ENCODE peak calls at places on chromosomes 7 and 10, in ten cellular contexts. One of them, this sample, is unnamed.

GRCh38 chr7:25262586-25262985 is 34.3 kb upstream of the NPVF start:
- DNase-seq in neural progenitor cell: no peak
- DNase-seq in PC-9: peak; percentile 60
- DNase-seq in lower leg skin: no peak
- DNase-seq in right lobe of liver: no peak
- DNase-seq in transverse colon: no peak
- DNase-seq in left ventricle myocardium inferior: no peak
- DNase-seq in mucosa of descending colon: no peak
- DNase-seq in Peyer's patch: no peak
- DNase-seq in body of pancreas: no peak
- DNase-seq in this sample: no peak

GRCh38 chr7:149790146-149790548 is 16.8 kb upstream of the ZNF467 start:
- DNase-seq in Peyer's patch: no peak
- DNase-seq in transverse colon: peak; percentile 36
- DNase-seq in body of pancreas: peak; percentile 57
- DNase-seq in right lobe of liver: peak; percentile 55
- DNase-seq in left ventricle myocardium inferior: peak; percentile 62
- DNase-seq in lower leg skin: no peak
- DNase-seq in mucosa of descending colon: peak; percentile 58
- DNase-seq in neural progenitor cell: peak; percentile 86
- DNase-seq in PC-9: no peak
- DNase-seq in this sample: peak; percentile 70

GRCh38 chr7:71173955-71174354 is 42.0 kb downstream of the GALNT17 start:
- DNase-seq in Peyer's patch: no peak
- DNase-seq in transverse colon: no peak
- DNase-seq in PC-9: no peak
- DNase-seq in body of pancreas: peak; percentile 41
- DNase-seq in lower leg skin: peak; percentile 70
- DNase-seq in mucosa of descending colon: no peak
- DNase-seq in right lobe of liver: no peak
- DNase-seq in neural progenitor cell: no peak
- DNase-seq in left ventricle myocardium inferior: peak; percentile 49
- DNase-seq in this sample: no peak

GRCh38 chr7:73341877-73342276 is 13.9 kb downstream of the FKBP6 start:
- DNase-seq in right lobe of liver: no peak
- DNase-seq in mucosa of descending colon: no peak
- DNase-seq in PC-9: peak; percentile 43
- DNase-seq in body of pancreas: no peak
- DNase-seq in Peyer's patch: no peak
- DNase-seq in neural progenitor cell: no peak
- DNase-seq in lower leg skin: no peak
- DNase-seq in transverse colon: no peak
- DNase-seq in left ventricle myocardium inferior: no peak
- DNase-seq in this sample: peak; percentile 76

GRCh38 chr7:71925663-71926062 is 486.5 kb downstream of the CALN1 start:
- DNase-seq in Peyer's patch: no peak
- DNase-seq in mucosa of descending colon: no peak
- DNase-seq in body of pancreas: no peak
- DNase-seq in left ventricle myocardium inferior: no peak
- DNase-seq in neural progenitor cell: peak; percentile 62
- DNase-seq in PC-9: no peak
- DNase-seq in transverse colon: no peak
- DNase-seq in right lobe of liver: no peak
- DNase-seq in lower leg skin: no peak
- DNase-seq in this sample: no peak

GRCh38 chr10:96287392-96288105 is 16.2 kb upstream of the BLNK start:
- DNase-seq in body of pancreas: peak; percentile 74
- DNase-seq in transverse colon: no peak
- DNase-seq in right lobe of liver: no peak
- DNase-seq in Peyer's patch: peak; percentile 48
- DNase-seq in PC-9: no peak
- DNase-seq in lower leg skin: no peak
- DNase-seq in mucosa of descending colon: peak; percentile 41
- DNase-seq in left ventricle myocardium inferior: no peak
- DNase-seq in neural progenitor cell: no peak
- DNase-seq in this sample: no peak

GRCh38 chr7:125423444-125424155 is 494.0 kb upstream of the POT1 start:
- DNase-seq in right lobe of liver: no peak
- DNase-seq in transverse colon: no peak
- DNase-seq in body of pancreas: no peak
- DNase-seq in left ventricle myocardium inferior: no peak
- DNase-seq in mucosa of descending colon: no peak
- DNase-seq in lower leg skin: no peak
- DNase-seq in PC-9: peak; percentile 68
- DNase-seq in Peyer's patch: no peak
- DNase-seq in neural progenitor cell: no peak
- DNase-seq in this sample: no peak

GRCh38 chr7:135283959-135284638 is 50.5 kb downstream of the STRA8 start:
- DNase-seq in body of pancreas: no peak
- DNase-seq in transverse colon: no peak
- DNase-seq in mucosa of descending colon: no peak
- DNase-seq in PC-9: peak; percentile 11
- DNase-seq in right lobe of liver: no peak
- DNase-seq in neural progenitor cell: no peak
- DNase-seq in lower leg skin: peak; percentile 49
- DNase-seq in Peyer's patch: no peak
- DNase-seq in left ventricle myocardium inferior: no peak
- DNase-seq in this sample: no peak

DNA sequence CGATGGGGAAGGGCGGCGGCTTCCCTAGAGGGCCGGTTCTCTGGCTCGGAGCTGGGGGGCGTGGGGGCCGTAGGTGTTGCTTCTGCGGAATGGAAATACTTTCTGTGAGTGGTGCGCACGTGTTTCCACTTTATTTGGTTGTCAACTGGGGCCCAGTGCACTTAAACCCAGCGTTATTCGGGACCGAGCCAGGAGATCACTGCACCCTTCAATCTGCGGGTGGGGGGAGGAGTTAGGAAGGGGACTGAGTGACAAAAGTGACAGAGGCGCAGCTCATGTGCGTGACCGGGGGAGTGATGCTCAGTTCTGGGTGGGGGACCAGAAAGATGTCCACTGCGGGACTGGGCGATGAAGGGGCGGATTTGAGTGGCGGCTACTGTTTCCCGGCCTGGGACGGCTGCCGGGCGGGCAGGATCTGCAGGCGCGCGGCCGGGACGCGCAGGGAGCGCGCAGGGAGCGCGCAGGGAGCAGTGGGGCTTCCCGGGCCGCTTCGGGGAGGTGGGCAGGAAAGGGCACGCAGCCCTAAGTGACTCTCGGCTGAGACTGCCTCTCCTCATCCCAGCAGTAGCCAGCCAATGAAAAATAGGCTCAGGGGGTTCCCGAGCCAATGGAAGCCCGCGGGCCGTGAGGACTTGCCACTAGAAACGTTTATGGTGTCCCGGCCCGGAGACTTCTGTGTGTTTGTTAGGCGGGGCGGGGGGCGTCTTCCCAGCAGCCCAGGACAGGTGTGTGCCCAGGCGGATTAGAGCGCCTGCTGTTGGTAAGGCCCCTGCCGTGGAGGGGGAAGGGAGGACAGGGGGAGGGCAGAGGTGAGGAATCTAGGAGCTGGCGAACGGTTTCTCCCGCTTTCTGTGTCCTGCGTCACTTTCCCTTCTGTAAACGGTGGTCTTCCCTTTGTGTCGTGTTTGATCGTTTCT is 54.3 kb upstream of the KDM7A start:
- DNase-seq in neural progenitor cell: peak; percentile 87
- DNase-seq in transverse colon: peak; percentile 87
- DNase-seq in Peyer's patch: peak; percentile 74
- DNase-seq in left ventricle myocardium inferior: peak; percentile 42
- DNase-seq in PC-9: no peak
- DNase-seq in body of pancreas: peak; percentile 65
- DNase-seq in lower leg skin: peak; percentile 93
- DNase-seq in mucosa of descending colon: peak; percentile 89
- DNase-seq in right lobe of liver: peak; percentile 57
- DNase-seq in this sample: peak; percentile 51
- TF ChIP-seq CTCF in neural progenitor cell: no peak
- TF ChIP-seq CTCF in transverse colon: no peak
- TF ChIP-seq CTCF in Peyer's patch: no peak
- TF ChIP-seq CTCF in left ventricle myocardium inferior: no peak
- TF ChIP-seq CTCF in PC-9: no peak
- TF ChIP-seq CTCF in body of pancreas: no peak
- TF ChIP-seq CTCF in lower leg skin: no peak
- TF ChIP-seq CTCF in mucosa of descending colon: no peak
- TF ChIP-seq CTCF in right lobe of liver: no peak
- TF ChIP-seq CTCF in this sample: no peak

GRCh38 chr7:33601081-33601480 is 304.3 kb upstream of the BMPER start:
- DNase-seq in left ventricle myocardium inferior: no peak
- DNase-seq in PC-9: no peak
- DNase-seq in neural progenitor cell: no peak
- DNase-seq in lower leg skin: no peak
- DNase-seq in mucosa of descending colon: no peak
- DNase-seq in right lobe of liver: no peak
- DNase-seq in transverse colon: no peak
- DNase-seq in body of pancreas: no peak
- DNase-seq in Peyer's patch: no peak
- DNase-seq in this sample: no peak

GRCh38 chr7:33601884-33602283 is 303.5 kb upstream of the BMPER start:
- DNase-seq in mucosa of descending colon: no peak
- DNase-seq in PC-9: no peak
- DNase-seq in body of pancreas: no peak
- DNase-seq in transverse colon: peak; percentile 14
- DNase-seq in Peyer's patch: no peak
- DNase-seq in left ventricle myocardium inferior: no peak
- DNase-seq in neural progenitor cell: no peak
- DNase-seq in right lobe of liver: no peak
- DNase-seq in lower leg skin: no peak
- DNase-seq in this sample: no peak

GRCh38 chr7:33604015-33604414 is 301.3 kb upstream of the BMPER start:
- DNase-seq in body of pancreas: no peak
- DNase-seq in neural progenitor cell: no peak
- DNase-seq in left ventricle myocardium inferior: no peak
- DNase-seq in Peyer's patch: no peak
- DNase-seq in mucosa of descending colon: no peak
- DNase-seq in right lobe of liver: no peak
- DNase-seq in PC-9: no peak
- DNase-seq in transverse colon: no peak
- DNase-seq in lower leg skin: no peak
- DNase-seq in this sample: no peak
- TF ChIP-seq CTCF in body of pancreas: no peak
- TF ChIP-seq CTCF in neural progenitor cell: no peak
- TF ChIP-seq CTCF in left ventricle myocardium inferior: no peak
- TF ChIP-seq CTCF in Peyer's patch: no peak
- TF ChIP-seq CTCF in mucosa of descending colon: no peak
- TF ChIP-seq CTCF in right lobe of liver: no peak
- TF ChIP-seq CTCF in PC-9: no peak
- TF ChIP-seq CTCF in transverse colon: no peak
- TF ChIP-seq CTCF in lower leg skin: no peak
- TF ChIP-seq CTCF in this sample: no peak

GRCh38 chr7:19489162-19489820 is 219.5 kb downstream of the POLR1F start:
- DNase-seq in left ventricle myocardium inferior: no peak
- DNase-seq in body of pancreas: no peak
- DNase-seq in lower leg skin: no peak
- DNase-seq in Peyer's patch: no peak
- DNase-seq in mucosa of descending colon: no peak
- DNase-seq in right lobe of liver: no peak
- DNase-seq in neural progenitor cell: no peak
- DNase-seq in PC-9: no peak
- DNase-seq in transverse colon: no peak
- DNase-seq in this sample: no peak

GRCh38 chr7:19491371-19491770 is 217.5 kb downstream of the POLR1F start:
- DNase-seq in mucosa of descending colon: no peak
- DNase-seq in right lobe of liver: no peak
- DNase-seq in left ventricle myocardium inferior: no peak
- DNase-seq in transverse colon: no peak
- DNase-seq in Peyer's patch: no peak
- DNase-seq in lower leg skin: no peak
- DNase-seq in body of pancreas: no peak
- DNase-seq in neural progenitor cell: no peak
- DNase-seq in PC-9: peak; percentile 21
- DNase-seq in this sample: no peak

GRCh38 chr7:19488056-19488455 is 220.8 kb downstream of the POLR1F start:
- DNase-seq in left ventricle myocardium inferior: no peak
- DNase-seq in Peyer's patch: no peak
- DNase-seq in mucosa of descending colon: no peak
- DNase-seq in body of pancreas: no peak
- DNase-seq in lower leg skin: no peak
- DNase-seq in transverse colon: no peak
- DNase-seq in right lobe of liver: no peak
- DNase-seq in PC-9: no peak
- DNase-seq in neural progenitor cell: no peak
- DNase-seq in this sample: no peak

DNA sequence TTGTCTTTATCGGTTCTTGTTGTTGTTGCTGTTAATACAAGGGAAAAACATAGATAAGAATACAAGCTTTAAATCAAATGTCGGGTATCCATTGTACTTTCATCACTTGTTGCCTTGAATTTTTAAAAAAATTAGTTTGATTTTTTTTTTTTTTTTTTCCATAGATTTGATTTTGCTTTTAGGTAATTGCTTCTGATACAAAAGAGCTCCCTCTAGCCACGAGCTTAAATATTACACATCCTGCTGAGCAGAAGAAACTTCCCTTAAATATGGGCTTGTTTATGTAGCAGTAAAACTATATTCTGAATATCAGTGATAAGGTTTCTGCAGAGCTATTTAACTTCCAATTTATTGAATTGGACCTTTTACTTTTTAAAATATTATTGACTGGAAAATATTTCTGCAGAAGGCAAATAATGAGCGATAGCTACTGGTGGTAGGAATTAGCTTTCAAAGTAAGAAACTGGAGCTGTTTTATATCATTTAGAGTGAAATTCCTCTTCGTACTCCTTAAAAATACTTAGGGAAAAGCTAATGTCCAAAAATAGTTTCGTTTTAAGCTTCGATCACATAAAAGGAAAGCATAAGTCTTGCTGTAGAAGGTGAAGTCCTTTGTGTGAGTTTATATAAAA is 216.9 kb downstream of the POLR1F start:
- DNase-seq in PC-9: peak; percentile 21
- DNase-seq in neural progenitor cell: peak; percentile 18
- DNase-seq in left ventricle myocardium inferior: no peak
- DNase-seq in mucosa of descending colon: no peak
- DNase-seq in Peyer's patch: no peak
- DNase-seq in lower leg skin: no peak
- DNase-seq in transverse colon: no peak
- DNase-seq in body of pancreas: no peak
- DNase-seq in right lobe of liver: no peak
- DNase-seq in this sample: no peak
- TF ChIP-seq CTCF in PC-9: peak; percentile 88
- TF ChIP-seq CTCF in neural progenitor cell: peak; percentile 73
- TF ChIP-seq CTCF in left ventricle myocardium inferior: peak; percentile 55
- TF ChIP-seq CTCF in mucosa of descending colon: no peak
- TF ChIP-seq CTCF in Peyer's patch: no peak
- TF ChIP-seq CTCF in lower leg skin: no peak
- TF ChIP-seq CTCF in transverse colon: no peak
- TF ChIP-seq CTCF in body of pancreas: peak; percentile 37
- TF ChIP-seq CTCF in right lobe of liver: peak; percentile 32
- TF ChIP-seq CTCF in this sample: peak; percentile 53

GRCh38 chr7:51430480-51431086 is 114.0 kb upstream of the COBL start:
- DNase-seq in mucosa of descending colon: peak; percentile 28
- DNase-seq in right lobe of liver: no peak
- DNase-seq in Peyer's patch: no peak
- DNase-seq in neural progenitor cell: peak; percentile 79
- DNase-seq in transverse colon: peak; percentile 45
- DNase-seq in PC-9: peak; percentile 60
- DNase-seq in lower leg skin: no peak
- DNase-seq in left ventricle myocardium inferior: no peak
- DNase-seq in body of pancreas: peak; percentile 42
- DNase-seq in this sample: no peak

GRCh38 chr7:51426163-51426562 is 109.6 kb upstream of the COBL start:
- DNase-seq in right lobe of liver: no peak
- DNase-seq in transverse colon: no peak
- DNase-seq in lower leg skin: no peak
- DNase-seq in left ventricle myocardium inferior: no peak
- DNase-seq in mucosa of descending colon: no peak
- DNase-seq in Peyer's patch: no peak
- DNase-seq in body of pancreas: no peak
- DNase-seq in neural progenitor cell: no peak
- DNase-seq in PC-9: peak; percentile 17
- DNase-seq in this sample: no peak

GRCh38 chr7:51428226-51428887 is 111.7 kb upstream of the COBL start:
- DNase-seq in mucosa of descending colon: peak; percentile 37
- DNase-seq in Peyer's patch: no peak
- DNase-seq in neural progenitor cell: peak; percentile 26
- DNase-seq in body of pancreas: no peak
- DNase-seq in PC-9: peak; percentile 55
- DNase-seq in left ventricle myocardium inferior: no peak
- DNase-seq in transverse colon: peak; percentile 13
- DNase-seq in lower leg skin: no peak
- DNase-seq in right lobe of liver: no peak
- DNase-seq in this sample: no peak
- TF ChIP-seq CTCF in mucosa of descending colon: no peak
- TF ChIP-seq CTCF in Peyer's patch: peak; percentile 52
- TF ChIP-seq CTCF in neural progenitor cell: peak; percentile 67
- TF ChIP-seq CTCF in body of pancreas: peak; percentile 10
- TF ChIP-seq CTCF in PC-9: peak; percentile 87
- TF ChIP-seq CTCF in left ventricle myocardium inferior: no peak
- TF ChIP-seq CTCF in transverse colon: peak; percentile 37
- TF ChIP-seq CTCF in lower leg skin: no peak
- TF ChIP-seq CTCF in right lobe of liver: peak; percentile 20
- TF ChIP-seq CTCF in this sample: no peak

This sample was measured in CD14-positive monocyte.